ENCODE peak calls at places on chromosomes 13 and 19, in seven cellular contexts. I is fibroblast of mammary gland, U is cardiac muscle cell, A is adrenal gland, F is transverse colon, P is fibroblast of pulmonary artery, D is stomach. H is an unnamed sample.

GRCh38 chr13:33348366-33348765 is 62.8 kb upstream of the STARD13 start:
- DNase-seq in I (peak), U (no peak), A (no peak), F (no peak), P (peak), D (no peak), H (no peak)

GRCh38 chr19:16614941-16615340 is 13.1 kb downstream of the MED26 start:
- DNase-seq in I (no peak), U (no peak), A (no peak), F (no peak), P (no peak), D (no peak), H (no peak)

GRCh38 chr19:10112037-10112751 is 701 bp downstream of the P2RY11 start:
- DNase-seq in I (no peak), U (no peak), A (no peak), F (peak), P (no peak), D (no peak), H (peak)

GRCh38 chr19:8213827-8214672 is 4.9 kb downstream of the CERS4 start:
- DNase-seq in I (no peak), U (no peak), A (no peak), F (no peak), P (no peak), D (no peak), H (no peak)

GRCh38 chr13:99417821-99418662 is 83.2 kb upstream of the TM9SF2 start:
- DNase-seq in I (no peak), U (no peak), A (no peak), F (no peak), P (no peak), D (peak), H (no peak)

GRCh38 chr19:56252699-56253422 is 19.7 kb upstream of the EDDM13 start:
- DNase-seq in I (peak), U (peak), A (peak), F (peak), P (peak), D (peak), H (peak)

GRCh38 chr13:67303661-67304333 is 73.7 kb upstream of the PCDH9 start:
- DNase-seq in I (no peak), U (no peak), A (no peak), F (no peak), P (no peak), D (no peak), H (no peak)

GRCh38 chr19:8110931-8111330 is 38.5 kb downstream of the FBN3 start:
- DNase-seq in I (no peak), U (no peak), A (no peak), F (no peak), P (no peak), D (no peak), H (no peak)

GRCh38 chr13:113430378-113431110 is 22.7 kb downstream of the ADPRHL1 start:
- DNase-seq in I (no peak), U (no peak), A (no peak), F (no peak), P (no peak), D (no peak), H (no peak)

GRCh38 chr13:84037937-84038464 is 155.7 kb upstream of the SLITRK1 start:
- DNase-seq in I (no peak), U (no peak), A (no peak), F (no peak), P (no peak), D (no peak), H (no peak)

GRCh38 chr19:55070755-55071502 is 4.7 kb upstream of the EPS8L1 start:
- DNase-seq in I (peak), U (no peak), A (no peak), F (peak), P (peak), D (peak), H (no peak)

GRCh38 chr13:99197257-99197651 is 3.4 kb upstream of the UBAC2 start:
- DNase-seq in I (no peak), U (no peak), A (no peak), F (peak), P (no peak), D (no peak), H (no peak)

GRCh38 chr19:2361259-2362038 is 1.4 kb downstream of the TMPRSS9 start:
- DNase-seq in I (no peak), U (no peak), A (no peak), F (no peak), P (no peak), D (no peak), H (no peak)

GRCh38 chr13:65679240-65679639 is 1550.9 kb downstream of the PCDH9 start:
- DNase-seq in I (peak), U (no peak), A (no peak), F (no peak), P (peak), D (no peak), H (no peak)

GRCh38 chr19:31535691-31536460 is 186.6 kb upstream of the TSHZ3 start:
- DNase-seq in I (no peak), U (no peak), A (no peak), F (no peak), P (no peak), D (no peak), H (no peak)

GRCh38 chr13:103218253-103218652 is 152.0 kb upstream of the SLC10A2 start:
- DNase-seq in I (peak), U (no peak), A (no peak), F (no peak), P (peak), D (no peak), H (no peak)

GRCh38 chr13:79541426-79542049 is 60.6 kb downstream of the NDFIP2 start:
- DNase-seq in I (peak), U (peak), A (no peak), F (no peak), P (peak), D (no peak), H (no peak)

GRCh38 chr13:54445453-54445852 is 1416.8 kb downstream of the OLFM4 start:
- DNase-seq in I (no peak), U (no peak), A (no peak), F (no peak), P (no peak), D (no peak), H (no peak)

GRCh38 chr13:113551081-113552000 is 33.2 kb upstream of the TFDP1 start:
- DNase-seq in I (no peak), U (no peak), A (peak), F (peak), P (no peak), D (peak), H (no peak)

GRCh38 chr19:55641376-55642152 is 762 bp downstream of the ZNF580 start:
- DNase-seq in I (no peak), U (peak), A (peak), F (no peak), P (peak), D (no peak), H (no peak)

GRCh38 chr19:4744451-4745170 is 21.0 kb upstream of the DPP9 start:
- DNase-seq in I (peak), U (no peak), A (peak), F (no peak), P (peak), D (no peak), H (no peak)

GRCh38 chr19:54535601-54536000 is 33.0 kb downstream of the LAIR2 start:
- DNase-seq in I (no peak), U (no peak), A (no peak), F (no peak), P (no peak), D (no peak), H (no peak)

GRCh38 chr13:74005320-74006154 is 128.7 kb downstream of the KLF12 start:
- DNase-seq in I (no peak), U (no peak), A (no peak), F (no peak), P (no peak), D (no peak), H (no peak)

GRCh38 chr19:41161903-41162302 is 31.1 kb upstream of the CYP2S1 start:
- DNase-seq in I (no peak), U (no peak), A (no peak), F (no peak), P (no peak), D (no peak), H (no peak)

GRCh38 chr13:51148952-51149573 is 38.0 kb upstream of the C13orf42 start:
- DNase-seq in I (peak), U (peak), A (peak), F (peak), P (peak), D (no peak), H (no peak)

GRCh38 chr19:2230807-2231533 is 5.2 kb downstream of the PLEKHJ1 start:
- DNase-seq in I (no peak), U (no peak), A (no peak), F (no peak), P (no peak), D (no peak), H (no peak)

GRCh38 chr19:55647732-55648656 is at the start of gene CCDC106:
- DNase-seq in I (peak), U (peak), A (peak), F (peak), P (peak), D (peak), H (no peak)

GRCh38 chr19:52498571-52498970 is 28.9 kb upstream of the ZNF808 start:
- DNase-seq in I (no peak), U (no peak), A (no peak), F (no peak), P (no peak), D (no peak), H (no peak)

GRCh38 chr19:52492201-52492960 is 35.1 kb upstream of the ZNF808 start:
- DNase-seq in I (no peak), U (peak), A (no peak), F (no peak), P (no peak), D (no peak), H (no peak)

GRCh38 chr19:52494518-52494917 is 33.0 kb upstream of the ZNF808 start:
- DNase-seq in I (no peak), U (no peak), A (no peak), F (no peak), P (no peak), D (no peak), H (no peak)

GRCh38 chr19:52492991-52493470 is 34.4 kb upstream of the ZNF808 start:
- DNase-seq in I (no peak), U (peak), A (no peak), F (no peak), P (no peak), D (no peak), H (no peak)
- H3K4me3 ChIP-seq in I (no peak), U (peak), A (no peak), F (no peak), P (no peak), D (no peak), H (no peak)

GRCh38 chr13:110125157-110125556 is 181.8 kb downstream of the COL4A1 start:
- DNase-seq in I (no peak), U (no peak), A (no peak), F (no peak), P (no peak), D (no peak), H (no peak)

GRCh38 chr13:110124201-110124600 is 182.8 kb downstream of the COL4A1 start:
- DNase-seq in I (no peak), U (no peak), A (no peak), F (no peak), P (no peak), D (no peak), H (no peak)

GRCh38 chr13:110126391-110126961 is 180.5 kb downstream of the COL4A1 start:
- DNase-seq in I (peak), U (peak), A (peak), F (no peak), P (peak), D (no peak), H (no peak)

GRCh38 chr13:110127986-110128511 is 178.9 kb downstream of the COL4A1 start:
- DNase-seq in I (no peak), U (no peak), A (no peak), F (no peak), P (peak), D (no peak), H (no peak)

DNA sequence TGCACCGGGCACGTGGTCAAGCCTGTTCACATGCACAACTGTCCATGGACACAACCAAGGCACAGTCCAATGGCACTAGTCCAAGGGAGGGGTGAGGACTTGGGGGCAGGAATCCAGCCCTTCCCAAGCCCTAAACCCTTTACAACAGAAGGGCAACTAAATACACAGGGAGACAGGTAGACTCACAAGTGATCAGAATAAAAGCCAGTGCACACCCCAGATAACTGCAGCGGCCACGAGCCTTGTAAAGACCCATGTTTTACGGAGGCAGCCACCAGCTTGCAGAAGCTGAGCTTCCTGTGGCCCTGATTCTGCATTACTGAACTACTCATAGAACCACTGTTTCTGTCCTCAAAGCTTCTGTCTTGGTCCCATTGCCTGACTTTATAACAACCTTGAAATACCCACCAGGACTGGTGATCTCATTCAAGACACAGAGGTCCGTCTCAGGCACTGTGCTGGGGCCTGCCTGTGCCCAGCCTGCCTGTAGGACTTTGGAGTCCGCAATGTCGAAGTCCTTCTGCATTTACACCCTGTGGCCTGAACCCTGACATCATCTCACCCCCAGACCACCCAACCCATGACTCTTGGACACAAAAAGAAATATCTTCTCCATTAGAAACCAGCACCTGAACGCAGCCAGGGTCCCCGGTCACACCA is 181.2 kb downstream of the COL4A1 start:
- DNase-seq in I (no peak), U (no peak), A (no peak), F (no peak), P (no peak), D (no peak), H (no peak)
- H3K4me3 ChIP-seq in I (no peak), U (no peak), A (no peak), F (no peak), P (no peak), D (no peak), H (no peak)

GRCh38 chr19:3481241-3482090 is 1.1 kb upstream of the SMIM24 start:
- DNase-seq in I (no peak), U (no peak), A (peak), F (no peak), P (no peak), D (peak), H (no peak)
- H3K4me3 ChIP-seq in I (no peak), U (no peak), A (no peak), F (no peak), P (no peak), D (no peak), H (no peak)

DNA sequence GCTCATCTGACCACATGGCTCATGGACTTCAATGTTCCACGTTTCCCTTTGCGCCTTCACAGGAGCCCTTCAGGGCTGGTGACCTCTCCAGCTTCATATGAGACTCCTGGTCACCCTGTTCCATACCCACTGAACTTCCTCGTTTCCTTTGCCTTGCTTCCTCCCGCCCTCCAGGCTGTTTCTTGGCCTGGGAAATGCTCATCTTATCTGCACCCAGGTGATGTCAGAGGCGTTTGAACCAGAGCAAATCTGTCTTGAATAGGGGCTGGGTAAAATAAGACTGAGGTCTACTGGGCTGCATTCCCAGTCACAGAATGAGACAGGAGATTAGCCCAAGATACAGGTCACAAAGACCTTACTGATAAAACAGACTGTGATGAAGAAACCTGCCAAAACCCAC is 102.8 kb downstream of the DCLK1 start:
- DNase-seq in I (no peak), U (no peak), A (no peak), F (no peak), P (no peak), D (no peak), H (no peak)
- H3K4me3 ChIP-seq in I (no peak), U (no peak), A (no peak), F (no peak), P (no peak), D (no peak), H (no peak)

GRCh38 chr19:36421749-36422481 is 3.5 kb upstream of the ZFP82 start:
- DNase-seq in I (peak), U (no peak), A (no peak), F (no peak), P (no peak), D (no peak), H (no peak)
- H3K4me3 ChIP-seq in I (peak), U (peak), A (no peak), F (peak), P (peak), D (peak), H (peak)

GRCh38 chr19:44750713-44751112 is 2.2 kb downstream of the BCL3 start:
- DNase-seq in I (no peak), U (no peak), A (no peak), F (no peak), P (no peak), D (no peak), H (no peak)
- H3K4me3 ChIP-seq in I (peak), U (no peak), A (no peak), F (peak), P (peak), D (peak), H (peak)